ENCODE peak calls at places on chromosomes 2 and 18, in nine cellular contexts. Z is astrocyte of the spinal cord, D is anterior cingulate cortex, Y is hypothalamus, U is caudate nucleus, I is hepatocyte, W is NCI-H526 treated with DMSO at 0.1 percent for 48 hours, R is germinal center, C is amniotic stem cell. L is an unnamed sample.

GRCh38 chr18:50629148-50629631 is 69.3 kb downstream of the MAPK4 start:
- DNase-seq in Z (no peak), D (no peak), Y (no peak), U (no peak), I (peak), W (peak), R (no peak), C (no peak), L (no peak)

GRCh38 chr2:238370482-238371372 is 50.4 kb downstream of the TRAF3IP1 start:
- DNase-seq in Z (peak), D (no peak), Y (no peak), U (no peak), I (peak), W (peak), R (peak), C (peak), L (peak)

GRCh38 chr18:33960393-33960792 is 264.3 kb downstream of the NOL4 start:
- DNase-seq in Z (peak), D (no peak), Y (no peak), U (no peak), I (peak), W (no peak), R (no peak), C (no peak), L (no peak)

GRCh38 chr2:29528891-29529520 is 392.4 kb downstream of the ALK start:
- DNase-seq in Z (peak), D (peak), Y (no peak), U (peak), I (peak), W (no peak), R (no peak), C (peak), L (no peak)

GRCh38 chr2:86598966-86599365 is 24.7 kb downstream of the RNF103 start:
- DNase-seq in Z (no peak), D (no peak), Y (no peak), U (no peak), I (no peak), W (no peak), R (no peak), C (no peak), L (no peak)

GRCh38 chr2:240626531-240627300 is 1.4 kb downstream of the GPR35 start:
- DNase-seq in Z (no peak), D (no peak), Y (no peak), U (peak), I (peak), W (no peak), R (peak), C (no peak), L (no peak)

GRCh38 chr2:118221952-118222594 is 133.8 kb downstream of the INSIG2 start:
- DNase-seq in Z (peak), D (no peak), Y (no peak), U (peak), I (peak), W (peak), R (peak), C (peak), L (peak)

GRCh38 chr2:159926695-159927094 is 128.7 kb upstream of the CD302 start:
- DNase-seq in Z (no peak), D (no peak), Y (no peak), U (no peak), I (no peak), W (no peak), R (no peak), C (no peak), L (no peak)

GRCh38 chr18:11310476-11311086 is 161.2 kb upstream of the PIEZO2 start:
- DNase-seq in Z (peak), D (no peak), Y (no peak), U (no peak), I (peak), W (no peak), R (no peak), C (peak), L (peak)

GRCh38 chr2:66539452-66539851 is 104.5 kb downstream of the MEIS1 start:
- DNase-seq in Z (peak), D (no peak), Y (no peak), U (no peak), I (no peak), W (no peak), R (no peak), C (no peak), L (no peak)

GRCh38 chr2:240876475-240877251 is 8.0 kb downstream of the AGXT start:
- DNase-seq in Z (no peak), D (no peak), Y (no peak), U (no peak), I (peak), W (no peak), R (no peak), C (no peak), L (no peak)

GRCh38 chr2:74441690-74442482 is at the start of gene RTKN:
- DNase-seq in Z (no peak), D (no peak), Y (no peak), U (no peak), I (peak), W (peak), R (no peak), C (no peak), L (no peak)

GRCh38 chr2:201313362-201313761 is 43.8 kb downstream of the FLACC1 start:
- DNase-seq in Z (no peak), D (no peak), Y (no peak), U (no peak), I (no peak), W (no peak), R (no peak), C (no peak), L (no peak)

GRCh38 chr18:22069916-22070315 is 99.5 kb upstream of the GATA6 start:
- DNase-seq in Z (no peak), D (no peak), Y (no peak), U (no peak), I (no peak), W (no peak), R (no peak), C (no peak), L (no peak)

GRCh38 chr2:196233808-196234501 is 62.6 kb upstream of the STK17B start:
- DNase-seq in Z (peak), D (no peak), Y (no peak), U (no peak), I (no peak), W (no peak), R (no peak), C (no peak), L (no peak)

GRCh38 chr2:180829261-180829660 is 151.1 kb upstream of the UBE2E3 start:
- DNase-seq in Z (no peak), D (no peak), Y (no peak), U (no peak), I (no peak), W (no peak), R (no peak), C (no peak), L (no peak)

GRCh38 chr2:174027956-174028355 is 62.8 kb upstream of the SP3 start:
- DNase-seq in Z (no peak), D (no peak), Y (no peak), U (no peak), I (no peak), W (no peak), R (no peak), C (no peak), L (no peak)

GRCh38 chr2:239025081-239025801 is 177.4 kb downstream of the TWIST2 start:
- DNase-seq in Z (peak), D (no peak), Y (no peak), U (peak), I (peak), W (no peak), R (no peak), C (peak), L (no peak)

GRCh38 chr2:234913208-234913626 is 38.6 kb upstream of the SH3BP4 start:
- DNase-seq in Z (peak), D (no peak), Y (no peak), U (no peak), I (peak), W (no peak), R (no peak), C (no peak), L (peak)

L was measured in midbrain.